ENCODE peak calls at places on chromosomes 1 and 21, in six cellular contexts. F is transverse colon, X is A549, G is HCT116, U is adrenal gland, Q is uterus. B is an unnamed sample.

GRCh38 chr1:92538413-92539061 is 51.8 kb upstream of the GFI1 start:
- DNase-seq in F (no peak), X (no peak), G (no peak), U (no peak), Q (no peak), B (peak)

GRCh38 chr1:14924455-14925325 is 228.9 kb upstream of the TMEM51 start:
- DNase-seq in F (peak), X (peak), G (no peak), U (peak), Q (peak), B (peak)

GRCh38 chr1:168083456-168084325 is 53.0 kb downstream of the GPR161 start:
- DNase-seq in F (no peak), X (no peak), G (no peak), U (no peak), Q (no peak), B (no peak)

GRCh38 chr1:8962812-8963669 is 17.4 kb downstream of the CA6 start:
- DNase-seq in F (peak), X (peak), G (peak), U (peak), Q (no peak), B (peak)

GRCh38 chr1:156002182-156002911 is 18.4 kb downstream of the SSR2 start:
- DNase-seq in F (peak), X (no peak), G (no peak), U (no peak), Q (no peak), B (no peak)

GRCh38 chr21:44946254-44947041 is 6.6 kb downstream of the SLX9 start:
- DNase-seq in F (no peak), X (no peak), G (no peak), U (no peak), Q (peak), B (no peak)

GRCh38 chr1:11515403-11516300 is 36.7 kb downstream of the DISP3 start:
- DNase-seq in F (no peak), X (no peak), G (no peak), U (no peak), Q (no peak), B (no peak)

GRCh38 chr1:246558041-246558440 is 8.0 kb downstream of the TFB2M start:
- DNase-seq in F (no peak), X (no peak), G (no peak), U (peak), Q (no peak), B (no peak)

GRCh38 chr1:22907528-22907927 is 65.1 kb downstream of the LACTBL1 start:
- DNase-seq in F (no peak), X (no peak), G (no peak), U (no peak), Q (no peak), B (no peak)

GRCh38 chr1:172964864-172965263 is 85.9 kb downstream of the TNFSF18 start:
- DNase-seq in F (no peak), X (no peak), G (no peak), U (no peak), Q (no peak), B (no peak)

GRCh38 chr21:43600642-43601397 is 58.5 kb downstream of the HSF2BP start:
- DNase-seq in F (no peak), X (no peak), G (no peak), U (no peak), Q (no peak), B (no peak)

GRCh38 chr1:36199934-36200741 is 24.1 kb upstream of the THRAP3 start:
- DNase-seq in F (peak), X (no peak), G (no peak), U (peak), Q (no peak), B (no peak)

GRCh38 chr1:30198805-30199403 is 524.5 kb downstream of the MATN1 start:
- DNase-seq in F (no peak), X (no peak), G (no peak), U (no peak), Q (no peak), B (no peak)

GRCh38 chr1:239718571-239718970 is 332.2 kb downstream of the CHRM3 start:
- DNase-seq in F (no peak), X (no peak), G (no peak), U (no peak), Q (no peak), B (no peak)

GRCh38 chr1:155063550-155064108 is at the start of gene EFNA4:
- DNase-seq in F (peak), X (peak), G (peak), U (peak), Q (peak), B (peak)

GRCh38 chr1:221858758-221859157 is 116.9 kb upstream of the DUSP10 start:
- DNase-seq in F (no peak), X (no peak), G (no peak), U (peak), Q (no peak), B (no peak)

GRCh38 chr1:119294728-119295127 is 73.9 kb upstream of the HAO2 start:
- DNase-seq in F (no peak), X (no peak), G (no peak), U (no peak), Q (no peak), B (no peak)

GRCh38 chr1:41153750-41154274 is 88.3 kb downstream of the SCMH1 start:
- DNase-seq in F (peak), X (no peak), G (no peak), U (no peak), Q (no peak), B (no peak)

GRCh38 chr1:234934611-234935033 is 194.0 kb downstream of the TOMM20 start:
- DNase-seq in F (no peak), X (no peak), G (no peak), U (peak), Q (no peak), B (no peak)

GRCh38 chr1:159707473-159707872 is 6.9 kb downstream of the CRP start:
- DNase-seq in F (no peak), X (no peak), G (no peak), U (no peak), Q (no peak), B (no peak)
- TF ChIP-seq POLR2A in F (no peak), X (no peak), G (no peak), U (no peak), Q (no peak), B (no peak)

GRCh38 chr21:31730687-31731111 is 1.2 kb downstream of the SCAF4 start:
- DNase-seq in F (no peak), X (peak), G (no peak), U (no peak), Q (no peak), B (no peak)
- TF ChIP-seq POLR2A in F (no peak), X (no peak), G (no peak), U (no peak), Q (no peak), B (no peak)

GRCh38 chr1:25232866-25233784 is 823 bp upstream of the SYF2 start:
- DNase-seq in F (peak), X (peak), G (peak), U (peak), Q (peak), B (peak)

GRCh38 chr1:25238046-25238445 is 5.7 kb upstream of the SYF2 start:
- DNase-seq in F (no peak), X (no peak), G (no peak), U (no peak), Q (no peak), B (no peak)

GRCh38 chr1:25232027-25232865 is at the start of gene SYF2:
- DNase-seq in F (peak), X (peak), G (peak), U (peak), Q (peak), B (peak)
- TF ChIP-seq POLR2A in F (peak), X (peak), G (peak), U (peak), Q (peak), B (peak)

GRCh38 chr21:38997756-38998155 is 185.5 kb downstream of the PSMG1 start:
- DNase-seq in F (no peak), X (no peak), G (no peak), U (no peak), Q (no peak), B (no peak)
- TF ChIP-seq POLR2A in F (no peak), X (no peak), G (no peak), U (no peak), Q (no peak), B (no peak)

GRCh38 chr1:199015799-199016198 is 377.0 kb downstream of the PTPRC start:
- DNase-seq in F (no peak), X (no peak), G (no peak), U (no peak), Q (no peak), B (no peak)
- TF ChIP-seq POLR2A in F (no peak), X (no peak), G (no peak), U (no peak), Q (no peak), B (no peak)

GRCh38 chr1:61053281-61053711 is 29.1 kb upstream of the NFIA start:
- DNase-seq in F (no peak), X (no peak), G (no peak), U (no peak), Q (no peak), B (no peak)

GRCh38 chr1:61052393-61053280 is 29.7 kb upstream of the NFIA start:
- DNase-seq in F (no peak), X (no peak), G (no peak), U (no peak), Q (no peak), B (no peak)

GRCh38 chr1:61051455-61052392 is 30.6 kb upstream of the NFIA start:
- DNase-seq in F (no peak), X (no peak), G (no peak), U (no peak), Q (peak), B (no peak)

GRCh38 chr1:61049850-61050540 is 32.4 kb upstream of the NFIA start:
- DNase-seq in F (peak), X (peak), G (peak), U (peak), Q (peak), B (peak)

DNA sequence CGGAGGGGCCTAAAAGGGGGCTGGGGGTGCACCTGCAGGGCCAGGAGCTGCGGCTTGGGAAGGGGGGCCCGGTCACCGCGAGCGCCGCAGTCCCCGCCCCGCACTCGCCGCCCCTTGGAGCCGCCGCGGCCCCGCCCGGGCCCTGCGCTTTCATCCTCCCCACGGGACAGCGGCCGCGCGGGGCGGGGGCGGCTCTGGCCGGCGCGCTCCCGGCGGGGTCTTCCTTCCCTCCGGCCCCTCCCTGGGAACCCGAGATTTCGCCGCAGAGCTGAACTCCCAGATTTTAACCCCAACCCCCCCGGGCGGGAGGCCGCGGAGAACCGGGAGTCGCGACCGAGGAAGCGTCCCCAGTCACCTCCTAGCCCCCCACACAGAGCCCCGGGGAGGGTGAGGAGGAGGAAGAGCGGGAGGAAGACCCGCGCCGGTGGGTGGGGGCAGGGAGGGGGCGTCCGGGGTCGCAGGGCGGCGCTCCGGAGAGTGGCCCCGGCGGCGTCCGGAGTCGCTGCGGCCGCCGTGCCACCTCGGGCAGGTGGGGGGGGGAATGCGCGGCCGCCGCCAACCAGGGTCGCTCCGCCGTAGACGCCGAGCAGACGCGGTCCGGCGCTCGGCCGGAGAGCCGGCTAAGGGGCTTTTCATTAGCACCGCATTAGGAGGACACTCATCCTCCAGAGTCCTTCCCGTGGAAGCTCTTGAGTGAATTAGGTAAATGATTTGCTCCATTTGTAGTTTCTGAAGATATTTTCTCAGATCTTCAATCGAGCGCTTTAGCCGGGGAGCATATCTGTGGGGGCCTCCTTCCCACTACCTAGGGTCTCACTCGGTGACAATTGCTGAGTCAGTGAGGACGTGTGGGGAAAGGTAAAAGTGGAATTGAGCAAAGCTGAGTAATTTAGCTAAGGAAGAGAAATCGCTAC is 31.6 kb upstream of the NFIA start:
- DNase-seq in F (peak), X (peak), G (no peak), U (peak), Q (no peak), B (no peak)
- TF ChIP-seq POLR2A in F (no peak), X (no peak), G (no peak), U (peak), Q (peak), B (no peak)

DNA sequence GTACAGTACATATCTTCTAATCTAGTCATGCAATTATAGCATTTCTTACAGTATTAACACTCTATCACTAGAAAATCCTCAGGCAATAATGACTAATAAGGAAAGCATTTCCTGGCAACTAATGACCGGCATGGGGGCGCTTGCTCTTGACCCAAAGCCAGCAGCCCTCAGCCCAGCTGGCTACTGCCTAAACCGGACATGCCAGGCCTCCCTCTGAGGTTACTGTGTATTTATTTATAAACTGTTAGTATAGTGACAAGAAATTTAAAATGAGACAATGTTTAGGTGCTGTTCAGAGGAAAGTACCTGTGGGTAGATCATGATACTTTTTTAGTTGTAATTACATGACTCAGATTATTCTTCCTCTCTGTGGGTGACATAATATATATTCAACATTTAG is 633.9 kb downstream of the PTPRC start:
- DNase-seq in F (no peak), X (peak), G (peak), U (peak), Q (no peak), B (no peak)
- TF ChIP-seq POLR2A in F (no peak), X (no peak), G (no peak), U (no peak), Q (no peak), B (no peak)